ENCODE peak calls at places on chromosomes 13 and 19, in four cellular contexts. T, W, P and A are unnamed samples.

GRCh38 chr19:16801599-16801998 is 27.6 kb upstream of the SIN3B start:
- DNase-seq in T (no peak), W (no peak), P (no peak), A (no peak)

GRCh38 chr19:1038995-1039645 is 787 bp upstream of the ABCA7 start:
- DNase-seq in T (no peak), W (peak; percentile 30), P (no peak), A (no peak)

GRCh38 chr19:18006895-18007604 is 920 bp upstream of the ARRDC2 start:
- DNase-seq in W (peak; percentile 84), P (peak; percentile 92), T (peak; percentile 88), A (peak; percentile 93)

GRCh38 chr19:50155520-50156109 is 7.5 kb downstream of the IZUMO2 start:
- DNase-seq in W (no peak), T (no peak), P (peak; percentile 25), A (no peak)

GRCh38 chr19:45150731-45151725 is 9.8 kb downstream of the NKPD1 start:
- DNase-seq in W (no peak), T (no peak), P (no peak), A (no peak)

GRCh38 chr19:52270266-52270885 is 989 bp downstream of the ZNF766 start:
- DNase-seq in T (peak; percentile 19), W (peak; percentile 18), P (no peak), A (peak; percentile 5)

GRCh38 chr13:96075953-96076543 is 13.9 kb upstream of the HS6ST3 start:
- DNase-seq in P (no peak), T (no peak), W (peak; percentile 12), A (no peak)

GRCh38 chr19:31214086-31214485 is 135.2 kb downstream of the TSHZ3 start:
- DNase-seq in P (peak; percentile 53), W (peak; percentile 35), T (peak; percentile 44), A (no peak)

GRCh38 chr19:8461891-8462290 is 17.1 kb downstream of the HNRNPM start:
- DNase-seq in T (no peak), P (no peak), W (no peak), A (no peak)

GRCh38 chr13:92716749-92717148 is 509.9 kb upstream of the GPC6 start:
- DNase-seq in T (no peak), P (no peak), W (no peak), A (no peak)

GRCh38 chr19:52398091-52398461 is 427 bp downstream of the ZNF528 start:
- DNase-seq in P (no peak), T (no peak), W (peak; percentile 34), A (no peak)

GRCh38 chr13:30577381-30577780 is 40.3 kb upstream of the USPL1 start:
- DNase-seq in W (peak; percentile 90), T (no peak), P (no peak), A (no peak)

GRCh38 chr13:33927315-33927714 is 109.4 kb downstream of the RFC3 start:
- DNase-seq in P (no peak), W (no peak), T (no peak), A (no peak)

GRCh38 chr13:111480976-111481375 is 160.5 kb downstream of the TEX29 start:
- DNase-seq in P (no peak), W (no peak), T (no peak), A (no peak)

GRCh38 chr13:32840840-32841713 is 175.1 kb upstream of the KL start:
- DNase-seq in T (peak; percentile 37), P (no peak), W (no peak), A (no peak)